ENCODE peak calls at places on chromosome 5, in four cellular contexts. P is lower lobe of right lung, Q is PC-3, B is psoas muscle. O is an unnamed sample.
A peak's percentile ranks its signal among the peaks of the same experiment; 100 is the strongest.

GRCh38 chr5:68053202-68053601 is 162.4 kb upstream of the PIK3R1 start:
- DNase-seq in P (no peak), Q (no peak), B (no peak), O (no peak)

GRCh38 chr5:109105631-109106267 is 304.0 kb downstream of the PJA2 start:
- DNase-seq in P (no peak), Q (peak; percentile 60), B (no peak), O (no peak)

GRCh38 chr5:1526151-1526631 is 2.4 kb upstream of the LPCAT1 start:
- DNase-seq in P (peak; percentile 35), Q (no peak), B (peak; percentile 6), O (peak; percentile 12)

GRCh38 chr5:10562202-10563131 is 1.4 kb upstream of the ANKRD33B start:
- DNase-seq in P (no peak), Q (no peak), B (no peak), O (peak; percentile 61)

GRCh38 chr5:160847526-160848085 is 4.4 kb downstream of the ATP10B start:
- DNase-seq in P (no peak), Q (no peak), B (no peak), O (no peak)

GRCh38 chr5:54455413-54456157 is at the start of gene HSPB3:
- DNase-seq in P (no peak), Q (no peak), B (peak; percentile 33), O (no peak)

GRCh38 chr5:131001507-131001906 is 163.5 kb downstream of the HINT1 start:
- DNase-seq in P (no peak), Q (no peak), B (no peak), O (no peak)

GRCh38 chr5:44002381-44002901 is 386.8 kb downstream of the FGF10 start:
- DNase-seq in P (peak; percentile 32), Q (peak; percentile 96), B (no peak), O (no peak)

GRCh38 chr5:143860211-143860610 is 48.2 kb downstream of the HMHB1 start:
- DNase-seq in P (no peak), Q (no peak), B (no peak), O (no peak)

GRCh38 chr5:94893404-94894145 is 275.1 kb downstream of the SLF1 start:
- DNase-seq in P (no peak), Q (peak; percentile 6), B (no peak), O (no peak)

GRCh38 chr5:80054682-80055081 is 19.5 kb downstream of the THBS4 start:
- DNase-seq in P (no peak), Q (peak; percentile 14), B (no peak), O (no peak)

GRCh38 chr5:15615859-15616258 is 115.9 kb downstream of the FBXL7 start:
- DNase-seq in P (no peak), Q (no peak), B (no peak), O (no peak)

GRCh38 chr5:161547573-161548471 is 1.3 kb upstream of the GABRB2 start:
- DNase-seq in P (no peak), Q (no peak), B (no peak), O (no peak)

GRCh38 chr5:180238631-180239030 is 29.6 kb upstream of the RASGEF1C start:
- DNase-seq in P (no peak), Q (no peak), B (no peak), O (no peak)

GRCh38 chr5:54944364-54944763 is 41.0 kb downstream of the ESM1 start:
- DNase-seq in P (no peak), Q (peak; percentile 40), B (no peak), O (peak; percentile 22)

GRCh38 chr5:137114529-137114928 is 384.6 kb downstream of the SPOCK1 start:
- DNase-seq in P (no peak), Q (peak; percentile 40), B (no peak), O (no peak)

GRCh38 chr5:159819671-159820411 is 96.4 kb upstream of the ADRA1B start:
- DNase-seq in P (peak; percentile 63), Q (peak; percentile 82), B (peak; percentile 66), O (peak; percentile 67)

GRCh38 chr5:157266286-157267007 is 524 bp downstream of the CYFIP2 start:
- DNase-seq in P (peak; percentile 73), Q (peak; percentile 65), B (no peak), O (no peak)
- H3K4me1 ChIP-seq in P (peaks cover 48% of the 10 kb centered on the region), Q (peaks cover 11% of the 10 kb centered on the region), B (peaks cover 16% of the 10 kb centered on the region), O (no peaks in the 10 kb centered on the region)

DNA sequence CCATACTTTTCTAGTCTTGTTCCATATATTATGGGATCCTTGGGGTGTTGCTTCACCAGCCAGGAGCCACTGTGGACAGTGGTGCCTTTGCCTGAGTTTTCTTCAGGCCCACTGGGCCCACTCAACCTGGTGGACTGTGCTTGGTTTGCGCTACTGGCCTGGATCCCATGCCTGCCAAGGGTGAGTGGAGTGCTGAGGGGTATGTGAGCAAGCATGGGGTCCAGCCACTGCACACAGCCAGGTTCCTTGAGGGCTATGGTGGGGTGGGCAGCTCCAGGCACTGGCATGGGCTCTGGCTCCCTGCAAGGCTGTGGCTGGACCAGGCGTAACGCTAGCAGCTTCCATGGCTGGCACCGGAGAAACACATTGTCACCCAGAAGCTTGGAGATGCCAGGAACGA is 13.2 kb upstream of the PRR16 start:
- DNase-seq in P (no peak), Q (no peak), B (no peak), O (no peak)
- H3K27ac ChIP-seq in P (no peak overlapping the region), Q (no peak overlapping the region), B (no peak overlapping the region), O (no peak overlapping the region)

GRCh38 chr5:172175263-172175719 is 12.7 kb downstream of the STK10 start:
- DNase-seq in P (peak; percentile 86), Q (no peak), B (peak; percentile 65), O (peak; percentile 72)
- H3K4me1 ChIP-seq in P (peaks cover 80% of the 10 kb centered on the region), Q (peaks cover 26% of the 10 kb centered on the region), B (peaks cover 11% of the 10 kb centered on the region), O (peaks cover 3% of the 10 kb centered on the region)

GRCh38 chr5:154851351-154851750 is 948 bp upstream of the FAXDC2 start:
- DNase-seq in P (no peak), Q (no peak), B (no peak), O (no peak)
- H3K27ac ChIP-seq in P (peak overlapping the region; percentile 82), Q (no peak overlapping the region), B (peak overlapping the region; percentile 64), O (peak overlapping the region; percentile 74)

DNA sequence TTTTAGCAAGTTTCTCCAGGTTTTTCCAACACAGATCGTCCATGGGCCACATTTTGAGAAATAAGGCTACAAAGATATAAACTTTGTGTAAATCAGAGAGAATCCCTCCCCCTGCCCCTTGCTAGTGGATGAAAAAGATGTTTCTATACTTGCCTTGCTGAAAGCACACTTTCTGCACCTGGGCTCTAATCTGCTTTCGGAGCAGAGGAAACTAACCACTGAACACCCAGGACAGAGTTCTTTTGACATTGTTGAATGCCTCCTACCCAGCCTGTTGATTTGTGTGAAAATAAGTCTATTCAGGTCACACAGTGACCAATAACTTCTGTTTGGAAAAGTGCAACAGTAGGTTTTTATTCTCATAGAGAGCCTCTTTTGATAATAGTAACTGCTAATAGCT is 7.5 kb downstream of the ADRB2 start:
- DNase-seq in P (no peak), Q (no peak), B (no peak), O (no peak)
- H3K4me1 ChIP-seq in P (peaks cover 61% of the 10 kb centered on the region), Q (peaks cover 58% of the 10 kb centered on the region), B (peaks cover 79% of the 10 kb centered on the region), O (peaks cover 4% of the 10 kb centered on the region)

GRCh38 chr5:163916856-163917255 is 411.4 kb downstream of the MAT2B start:
- DNase-seq in P (no peak), Q (no peak), B (no peak), O (no peak)
- H3K27ac ChIP-seq in P (peak overlapping the region; percentile 76), Q (no peak overlapping the region), B (no peak overlapping the region), O (no peak overlapping the region)

GRCh38 chr5:139741823-139742172 is 53.8 kb upstream of the PSD2 start:
- DNase-seq in P (no peak), Q (no peak), B (no peak), O (no peak)

GRCh38 chr5:139740138-139740992 is 55.2 kb upstream of the PSD2 start:
- DNase-seq in P (no peak), Q (no peak), B (no peak), O (no peak)

GRCh38 chr5:139739612-139739974 is 56.0 kb upstream of the PSD2 start:
- DNase-seq in P (no peak), Q (no peak), B (no peak), O (no peak)

GRCh38 chr5:139742173-139742903 is 53.3 kb upstream of the PSD2 start:
- DNase-seq in P (no peak), Q (no peak), B (no peak), O (no peak)

DNA sequence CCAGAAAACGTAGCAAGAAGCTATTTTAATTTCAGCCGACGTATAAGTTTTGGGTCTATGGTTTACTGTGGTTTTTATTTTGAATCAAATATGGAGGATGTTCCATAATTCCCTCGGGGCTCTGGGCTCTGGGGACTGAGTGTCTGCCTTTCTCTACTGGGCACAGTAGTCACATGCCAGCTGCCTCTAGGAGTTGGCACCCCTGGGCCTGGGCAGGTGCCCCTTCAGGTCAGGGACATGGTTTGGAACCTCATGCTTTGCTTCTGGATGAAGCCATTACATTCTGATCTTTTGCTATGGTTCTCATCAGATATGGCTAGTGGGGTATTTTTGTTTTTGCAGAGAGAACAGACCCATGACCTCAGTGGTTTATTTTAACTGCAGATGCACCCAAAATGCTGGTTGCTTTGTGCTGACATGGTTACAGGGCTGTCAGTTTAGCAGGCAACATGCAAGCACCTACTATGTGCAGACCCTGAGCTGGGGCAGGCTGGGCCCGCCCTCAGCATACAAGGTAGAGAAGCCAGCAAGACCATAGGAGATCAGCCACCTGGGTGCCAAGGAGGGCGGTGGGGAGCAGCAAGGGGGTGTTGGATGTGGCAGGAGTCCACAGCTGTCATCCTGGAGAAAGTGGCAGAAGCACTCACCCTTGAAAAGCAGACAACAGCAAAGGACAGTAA is 54.5 kb upstream of the PSD2 start:
- DNase-seq in P (no peak), Q (no peak), B (no peak), O (no peak)
- H3K4me1 ChIP-seq in P (peaks cover 9% of the 10 kb centered on the region), Q (peaks cover 7% of the 10 kb centered on the region), B (peaks cover 7% of the 10 kb centered on the region), O (peaks cover 19% of the 10 kb centered on the region)

GRCh38 chr5:112086740-112087139 is 329.7 kb upstream of the NREP start:
- DNase-seq in P (no peak), Q (no peak), B (no peak), O (no peak)
- H3K27ac ChIP-seq in P (no peak overlapping the region), Q (no peak overlapping the region), B (no peak overlapping the region), O (no peak overlapping the region)

GRCh38 chr5:59037041-59037440 is 454.2 kb downstream of the RAB3C start:
- DNase-seq in P (no peak), Q (no peak), B (no peak), O (no peak)
- H3K4me1 ChIP-seq in P (peaks cover 27% of the 10 kb centered on the region), Q (peaks cover 45% of the 10 kb centered on the region), B (peaks cover 46% of the 10 kb centered on the region), O (no peaks in the 10 kb centered on the region)

DNA sequence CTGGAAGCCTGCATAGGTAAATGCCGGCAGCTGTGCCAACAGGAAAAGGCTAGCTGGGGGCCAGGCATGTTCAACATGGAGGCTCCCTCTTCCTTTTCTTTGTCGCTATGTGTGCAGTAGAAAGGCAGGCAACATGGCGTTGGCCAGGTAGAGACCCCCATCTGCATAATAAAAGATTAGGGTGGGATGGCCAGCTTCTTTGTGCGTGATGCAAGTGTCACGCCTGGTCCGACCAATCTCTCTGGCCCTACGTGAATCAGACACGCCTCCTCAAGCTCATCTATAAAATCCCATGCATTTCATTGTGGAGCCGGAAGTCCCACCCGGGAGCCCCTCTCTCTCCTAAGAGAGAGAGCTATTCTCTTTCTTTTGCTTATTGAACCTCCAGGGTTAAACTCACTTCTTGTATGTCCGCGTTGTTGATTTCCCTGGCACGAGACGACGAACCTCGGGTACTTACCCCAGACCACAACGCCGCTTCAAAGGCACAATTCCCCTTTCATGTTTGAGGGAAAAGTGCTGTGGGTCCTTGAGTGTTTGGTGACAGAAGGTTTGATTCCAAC is 25.0 kb upstream of the C5orf47 start:
- DNase-seq in P (no peak), Q (peak; percentile 44), B (no peak), O (no peak)
- H3K27ac ChIP-seq in P (peak overlapping the region; percentile 32), Q (peak overlapping the region; percentile 89), B (peak overlapping the region; percentile 91), O (no peak overlapping the region)